ENCODE peak calls at places on chromosomes 13 and 19, in nine cellular contexts. D is neural progenitor cell; Q is heart left ventricle; E is CD8-positive, alpha-beta memory T cell; X is PC-3; G is aorta; O is uterus; S is neuronal stem cell; R is A549. A is an unnamed sample.

GRCh38 chr13:113836917-113837553 is 26.8 kb downstream of the GAS6 start:
- DNase-seq in O (peak; percentile 82), D (no peak), X (peak; percentile 31), S (no peak), G (no peak), Q (peak; percentile 75), E (no peak), R (peak; percentile 38), A (peak; percentile 75)

GRCh38 chr13:20882206-20882605 is 20.3 kb downstream of the XPO4 start:
- DNase-seq in S (no peak), Q (no peak), R (no peak), X (no peak), O (no peak), E (no peak), D (peak; percentile 24), G (no peak), A (no peak)

GRCh38 chr19:9786342-9786741 is 17.8 kb upstream of the ZNF846 start:
- DNase-seq in E (no peak), R (no peak), D (no peak), G (no peak), X (no peak), Q (no peak), S (no peak), O (no peak), A (peak; percentile 54)

GRCh38 chr19:16741084-16741483 is 21.4 kb downstream of the NWD1 start:
- DNase-seq in R (no peak), D (no peak), X (no peak), Q (no peak), O (no peak), E (no peak), G (no peak), S (no peak), A (no peak)

GRCh38 chr13:39451301-39451700 is 151.7 kb downstream of the LHFPL6 start:
- DNase-seq in Q (no peak), O (no peak), S (no peak), E (no peak), X (no peak), G (no peak), R (no peak), D (no peak), A (no peak)

GRCh38 chr13:92158335-92158734 is 759.9 kb downstream of the GPC5 start:
- DNase-seq in R (no peak), S (no peak), D (no peak), E (no peak), G (no peak), O (no peak), X (peak; percentile 58), Q (no peak), A (no peak)

GRCh38 chr13:112263152-112263551 is 113.0 kb upstream of the SPACA7 start:
- DNase-seq in D (no peak), O (no peak), S (no peak), X (no peak), R (no peak), G (no peak), Q (no peak), E (no peak), A (no peak)

GRCh38 chr13:101868585-101869469 is 416.4 kb downstream of the ITGBL1 start:
- DNase-seq in O (no peak), D (no peak), Q (peak; percentile 19), X (no peak), G (no peak), S (no peak), E (no peak), R (no peak), A (no peak)

GRCh38 chr13:30224732-30225131 is 82.6 kb downstream of the KATNAL1 start:
- DNase-seq in Q (no peak), O (no peak), X (peak; percentile 57), S (no peak), D (no peak), G (no peak), E (no peak), R (peak; percentile 6), A (no peak)

GRCh38 chr13:29892149-29892548 is 41.7 kb upstream of the UBL3 start:
- DNase-seq in Q (no peak), R (no peak), S (no peak), G (no peak), D (no peak), O (no peak), E (no peak), X (no peak), A (no peak)

GRCh38 chr13:21557995-21558394 is 46.0 kb downstream of the MICU2 start:
- DNase-seq in O (no peak), R (peak; percentile 10), G (no peak), E (no peak), Q (no peak), X (peak; percentile 51), D (peak; percentile 59), S (no peak), A (no peak)

GRCh38 chr19:45515081-45515624 is 7.9 kb downstream of the VASP start:
- DNase-seq in O (no peak), R (no peak), X (no peak), S (no peak), D (no peak), G (no peak), E (peak; percentile 47), Q (peak; percentile 75), A (no peak)

DNA sequence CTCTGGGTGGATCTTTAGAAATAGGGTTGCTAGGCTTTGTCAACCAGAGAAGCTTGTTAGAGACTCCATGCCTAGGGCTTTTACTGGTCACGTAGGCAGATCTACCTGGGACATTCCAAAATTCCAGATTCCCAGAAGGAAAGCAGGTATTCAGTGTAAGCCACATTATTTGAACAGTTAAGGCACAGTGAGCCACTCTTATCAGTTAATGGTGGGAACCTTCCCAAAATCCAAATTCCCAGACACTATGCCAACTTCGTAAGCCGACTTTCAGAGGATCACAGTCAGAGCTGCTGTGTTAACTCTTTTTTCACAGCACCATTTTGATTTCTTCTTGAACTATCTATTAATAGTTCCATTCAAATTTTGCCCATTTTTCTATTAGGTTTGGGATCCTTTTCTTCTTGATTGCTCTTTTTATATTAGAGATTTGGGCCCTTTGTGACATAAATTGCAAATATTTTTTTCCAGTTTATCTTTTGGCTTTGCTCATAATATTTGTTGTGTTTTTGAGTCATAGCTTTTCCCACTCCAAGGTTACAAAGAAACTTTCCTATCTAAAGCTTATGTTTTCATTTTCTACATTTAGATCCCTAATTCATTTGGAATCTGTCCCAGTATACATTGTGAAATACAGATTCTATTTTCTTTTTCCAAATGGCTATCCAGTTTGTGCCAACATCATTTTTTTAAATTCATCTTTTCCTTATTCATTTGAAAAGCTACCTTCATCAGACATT is 77.3 kb downstream of the DHRS12 start:
- DNase-seq in D (no peak), G (no peak), S (no peak), X (no peak), E (no peak), R (no peak), Q (no peak), O (no peak), A (no peak)
- H3K27ac ChIP-seq in D (no peak overlapping the region), G (peak overlapping the region; percentile 60), S (no peak overlapping the region), X (no peak overlapping the region), E (no peak overlapping the region), R (no peak overlapping the region), Q (peak overlapping the region; percentile 55), O (no peak overlapping the region), A (no peak overlapping the region)

GRCh38 chr19:33248954-33249613 is 23.4 kb upstream of the SLC7A10 start:
- DNase-seq in G (no peak), S (no peak), X (peak; percentile 39), O (no peak), D (no peak), E (no peak), R (peak; percentile 90), Q (no peak), A (no peak)

GRCh38 chr19:33251076-33251475 is 25.4 kb upstream of the SLC7A10 start:
- DNase-seq in S (no peak), E (no peak), X (no peak), G (no peak), Q (no peak), O (no peak), R (no peak), D (no peak), A (no peak)

GRCh38 chr19:33251526-33252090 is 26.0 kb upstream of the SLC7A10 start:
- DNase-seq in O (no peak), R (no peak), Q (no peak), E (no peak), S (no peak), G (no peak), X (no peak), D (no peak), A (no peak)

GRCh38 chr19:33249740-33250366 is 24.2 kb upstream of the SLC7A10 start:
- DNase-seq in X (no peak), Q (no peak), O (no peak), D (no peak), G (no peak), S (no peak), R (no peak), E (no peak), A (no peak)

DNA sequence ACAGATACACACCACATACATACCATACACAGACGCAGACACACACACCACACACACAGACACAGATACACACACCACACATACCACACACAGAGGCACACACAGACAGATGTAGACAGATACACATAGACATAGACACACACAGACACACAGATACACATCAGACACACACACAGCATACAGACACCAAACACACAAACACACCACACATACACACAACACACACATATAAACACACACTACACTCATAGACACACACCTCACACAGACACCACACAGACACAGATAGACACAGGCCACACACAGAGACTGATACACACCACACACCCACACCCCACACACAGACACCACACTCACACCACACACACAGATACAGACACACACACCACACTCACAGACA is 24.9 kb upstream of the SLC7A10 start:
- DNase-seq in R (no peak), Q (no peak), O (no peak), E (no peak), X (no peak), D (no peak), S (no peak), G (no peak), A (no peak)
- H3K4me3 ChIP-seq in R (no peak overlapping the region), Q (no peak overlapping the region), O (no peak overlapping the region), E (no peak overlapping the region), X (no peak overlapping the region), D (no peak overlapping the region), S (no peak overlapping the region), G (no peak overlapping the region), A (no peak overlapping the region)

DNA sequence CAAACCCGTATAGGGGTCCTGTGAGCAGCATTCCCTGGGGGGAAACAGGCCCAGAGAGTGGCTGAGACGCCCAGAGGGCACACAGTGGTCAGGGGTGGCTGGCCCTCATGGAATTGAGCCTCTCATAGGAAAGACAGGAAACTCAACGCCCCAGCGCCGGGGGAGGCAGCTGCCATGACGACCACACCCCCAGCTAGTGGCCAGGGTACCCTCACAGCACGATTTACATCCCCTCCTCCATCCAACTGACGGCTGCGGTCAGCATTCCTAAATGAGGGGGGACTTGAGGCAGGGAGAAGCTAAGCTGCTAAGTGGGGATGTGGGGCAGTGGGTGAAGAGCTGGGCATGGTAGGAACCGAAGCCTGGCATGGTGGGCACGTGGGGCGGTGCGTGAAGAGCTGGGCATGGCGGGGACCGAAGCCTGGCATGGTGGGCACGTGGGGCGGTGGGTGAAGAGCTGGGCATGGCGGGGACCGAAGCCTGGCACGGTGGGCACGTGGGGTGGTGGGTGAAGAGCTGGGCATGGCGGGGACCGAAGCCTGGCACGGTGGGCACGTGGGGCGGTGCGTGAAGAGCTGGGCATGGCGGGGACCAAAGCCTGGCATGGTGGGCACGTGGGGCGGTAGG is 10.0 kb downstream of the MED16 start:
- DNase-seq in E (no peak), O (no peak), X (no peak), Q (no peak), R (no peak), G (no peak), S (no peak), D (no peak), A (no peak)
- H3K27ac ChIP-seq in E (no peak overlapping the region), O (no peak overlapping the region), X (no peak overlapping the region), Q (no peak overlapping the region), R (no peak overlapping the region), G (no peak overlapping the region), S (no peak overlapping the region), D (no peak overlapping the region), A (no peak overlapping the region)

GRCh38 chr19:58498316-58499020 is 13.3 kb downstream of the SLC27A5 start:
- DNase-seq in O (peak; percentile 49), D (no peak), R (no peak), Q (no peak), E (no peak), X (no peak), G (no peak), S (no peak), A (peak; percentile 51)
- H3K4me3 ChIP-seq in O (peak overlapping the region; percentile 52), D (peak overlapping the region; percentile 68), R (peak overlapping the region; percentile 61), Q (peak overlapping the region; percentile 64), E (peak overlapping the region; percentile 83), X (peak overlapping the region; percentile 69), G (no peak overlapping the region), S (peak overlapping the region; percentile 60), A (peak overlapping the region; percentile 29)